ENCODE peak calls at places on chromosomes 5 and 9, in four cellular contexts. V, Z, T and B are unnamed samples.

GRCh38 chr9:82363236-82363635 is 374.7 kb downstream of the SPATA31D1 start:
- DNase-seq in V (peak), Z (no peak), T (no peak), B (no peak)

GRCh38 chr5:151703227-151703626 is 16.5 kb upstream of the SPARC start:
- DNase-seq in V (peak), Z (no peak), T (no peak), B (no peak)

GRCh38 chr9:82206490-82206889 is 217.9 kb downstream of the SPATA31D1 start:
- DNase-seq in V (peak), Z (no peak), T (no peak), B (no peak)

GRCh38 chr9:2014696-2015580 is at the start of gene SMARCA2:
- DNase-seq in V (peak), Z (peak), T (peak), B (peak)

GRCh38 chr9:129609486-129610192 is 11.3 kb downstream of the C9orf50 start:
- DNase-seq in V (peak), Z (peak), T (no peak), B (no peak)

GRCh38 chr5:6424110-6424659 is 24.5 kb upstream of the UBE2QL1 start:
- DNase-seq in V (peak), Z (no peak), T (no peak), B (no peak)

GRCh38 chr9:115614931-115615401 is 497.0 kb upstream of the TNC start:
- DNase-seq in V (no peak), Z (no peak), T (no peak), B (no peak)

GRCh38 chr9:88852794-88853193 is 138.5 kb upstream of the S1PR3 start:
- DNase-seq in V (no peak), Z (no peak), T (no peak), B (peak)

GRCh38 chr9:38622083-38622674 is 1.8 kb upstream of the ANKRD18A start:
- DNase-seq in V (peak), Z (peak), T (no peak), B (peak)

GRCh38 chr9:529721-530120 is 311.8 kb upstream of the DMRT1 start:
- DNase-seq in V (no peak), Z (no peak), T (no peak), B (no peak)

GRCh38 chr9:5764130-5764868 is 68.6 kb downstream of the ERMP1 start:
- DNase-seq in V (no peak), Z (no peak), T (no peak), B (no peak)

GRCh38 chr9:12680341-12680740 is 12.8 kb upstream of the TYRP1 start:
- DNase-seq in V (no peak), Z (no peak), T (no peak), B (peak)

GRCh38 chr9:91856419-91856818 is 93.6 kb downstream of the ROR2 start:
- DNase-seq in V (no peak), Z (no peak), T (no peak), B (no peak)

GRCh38 chr9:100601216-100601615 is 23.3 kb downstream of the CAVIN4 start:
- DNase-seq in V (peak), Z (peak), T (no peak), B (peak)

GRCh38 chr5:31823477-31823876 is 184.5 kb downstream of the PDZD2 start:
- DNase-seq in V (no peak), Z (no peak), T (no peak), B (peak)

GRCh38 chr9:99038396-99038795 is 66.5 kb upstream of the TGFBR1 start:
- DNase-seq in V (peak), Z (no peak), T (no peak), B (no peak)